ENCODE peak calls at places on chromosomes 6 and 20, in six cellular contexts. One of them, this sample, is unnamed.

GRCh38 chr20:59190509-59190908 is 26.9 kb downstream of the ZNF831 start:
- DNase-seq in activated naive CD4-positive, alpha-beta T cell treated with Interleukin-2 at 50 U/mL for 16 hours: no peak
- DNase-seq in renal cortical epithelial cell: no peak
- DNase-seq in stimulated activated naive CD8-positive, alpha-beta T cell treated with anti-CD3 and anti-CD28 coated beads, Interleukin-15, Interleukin-2, amounts not matched to agents 100 U/mL and 50 U/mL, for 24 hours: no peak
- DNase-seq in NCI-H2029: no peak
- DNase-seq in mesendoderm: no peak
- DNase-seq in this sample: no peak

GRCh38 chr6:71478834-71479541 is 190.4 kb downstream of the OGFRL1 start:
- DNase-seq in activated naive CD4-positive, alpha-beta T cell treated with Interleukin-2 at 50 U/mL for 16 hours: no peak
- DNase-seq in renal cortical epithelial cell: peak; percentile 100
- DNase-seq in stimulated activated naive CD8-positive, alpha-beta T cell treated with anti-CD3 and anti-CD28 coated beads, Interleukin-15, Interleukin-2, amounts not matched to agents 100 U/mL and 50 U/mL, for 24 hours: no peak
- DNase-seq in mesendoderm: peak; percentile 91
- DNase-seq in NCI-H2029: no peak
- DNase-seq in this sample: no peak

GRCh38 chr6:7975764-7976146 is 65.2 kb upstream of the TXNDC5 start:
- DNase-seq in renal cortical epithelial cell: no peak
- DNase-seq in NCI-H2029: no peak
- DNase-seq in activated naive CD4-positive, alpha-beta T cell treated with Interleukin-2 at 50 U/mL for 16 hours: no peak
- DNase-seq in stimulated activated naive CD8-positive, alpha-beta T cell treated with anti-CD3 and anti-CD28 coated beads, Interleukin-15, Interleukin-2, amounts not matched to agents 100 U/mL and 50 U/mL, for 24 hours: no peak
- DNase-seq in mesendoderm: no peak
- DNase-seq in this sample: no peak

GRCh38 chr6:56220078-56220477 is 27.3 kb downstream of the COL21A1 start:
- DNase-seq in activated naive CD4-positive, alpha-beta T cell treated with Interleukin-2 at 50 U/mL for 16 hours: no peak
- DNase-seq in NCI-H2029: no peak
- DNase-seq in stimulated activated naive CD8-positive, alpha-beta T cell treated with anti-CD3 and anti-CD28 coated beads, Interleukin-15, Interleukin-2, amounts not matched to agents 100 U/mL and 50 U/mL, for 24 hours: no peak
- DNase-seq in renal cortical epithelial cell: peak; percentile 61
- DNase-seq in mesendoderm: no peak
- DNase-seq in this sample: no peak

GRCh38 chr6:31068738-31069340 is 43.5 kb downstream of the C6orf15 start:
- DNase-seq in mesendoderm: peak; percentile 92
- DNase-seq in renal cortical epithelial cell: peak; percentile 81
- DNase-seq in activated naive CD4-positive, alpha-beta T cell treated with Interleukin-2 at 50 U/mL for 16 hours: peak; percentile 80
- DNase-seq in NCI-H2029: peak; percentile 71
- DNase-seq in stimulated activated naive CD8-positive, alpha-beta T cell treated with anti-CD3 and anti-CD28 coated beads, Interleukin-15, Interleukin-2, amounts not matched to agents 100 U/mL and 50 U/mL, for 24 hours: peak; percentile 81
- DNase-seq in this sample: peak; percentile 67

GRCh38 chr6:54515013-54515412 is 206.8 kb downstream of the TINAG start:
- DNase-seq in mesendoderm: no peak
- DNase-seq in renal cortical epithelial cell: no peak
- DNase-seq in stimulated activated naive CD8-positive, alpha-beta T cell treated with anti-CD3 and anti-CD28 coated beads, Interleukin-15, Interleukin-2, amounts not matched to agents 100 U/mL and 50 U/mL, for 24 hours: no peak
- DNase-seq in NCI-H2029: no peak
- DNase-seq in activated naive CD4-positive, alpha-beta T cell treated with Interleukin-2 at 50 U/mL for 16 hours: no peak
- DNase-seq in this sample: no peak

GRCh38 chr20:50245561-50246366 is 55.1 kb downstream of the CEBPB start:
- DNase-seq in mesendoderm: no peak
- DNase-seq in NCI-H2029: peak; percentile 16
- DNase-seq in activated naive CD4-positive, alpha-beta T cell treated with Interleukin-2 at 50 U/mL for 16 hours: no peak
- DNase-seq in renal cortical epithelial cell: peak; percentile 56
- DNase-seq in stimulated activated naive CD8-positive, alpha-beta T cell treated with anti-CD3 and anti-CD28 coated beads, Interleukin-15, Interleukin-2, amounts not matched to agents 100 U/mL and 50 U/mL, for 24 hours: no peak
- DNase-seq in this sample: no peak

GRCh38 chr6:1007159-1007558 is 304.7 kb upstream of the FOXQ1 start:
- DNase-seq in NCI-H2029: no peak
- DNase-seq in stimulated activated naive CD8-positive, alpha-beta T cell treated with anti-CD3 and anti-CD28 coated beads, Interleukin-15, Interleukin-2, amounts not matched to agents 100 U/mL and 50 U/mL, for 24 hours: no peak
- DNase-seq in mesendoderm: no peak
- DNase-seq in renal cortical epithelial cell: no peak
- DNase-seq in activated naive CD4-positive, alpha-beta T cell treated with Interleukin-2 at 50 U/mL for 16 hours: no peak
- DNase-seq in this sample: no peak

GRCh38 chr6:63759605-63760004 is 124.0 kb downstream of the PHF3 start:
- DNase-seq in activated naive CD4-positive, alpha-beta T cell treated with Interleukin-2 at 50 U/mL for 16 hours: no peak
- DNase-seq in renal cortical epithelial cell: no peak
- DNase-seq in stimulated activated naive CD8-positive, alpha-beta T cell treated with anti-CD3 and anti-CD28 coated beads, Interleukin-15, Interleukin-2, amounts not matched to agents 100 U/mL and 50 U/mL, for 24 hours: no peak
- DNase-seq in NCI-H2029: no peak
- DNase-seq in mesendoderm: no peak
- DNase-seq in this sample: no peak

GRCh38 chr6:139960676-139961075 is 586.2 kb upstream of the CITED2 start:
- DNase-seq in NCI-H2029: no peak
- DNase-seq in stimulated activated naive CD8-positive, alpha-beta T cell treated with anti-CD3 and anti-CD28 coated beads, Interleukin-15, Interleukin-2, amounts not matched to agents 100 U/mL and 50 U/mL, for 24 hours: no peak
- DNase-seq in mesendoderm: no peak
- DNase-seq in activated naive CD4-positive, alpha-beta T cell treated with Interleukin-2 at 50 U/mL for 16 hours: no peak
- DNase-seq in renal cortical epithelial cell: peak; percentile 67
- DNase-seq in this sample: no peak

GRCh38 chr6:125533710-125534397 is 215.6 kb upstream of the HEY2 start:
- DNase-seq in mesendoderm: peak; percentile 80
- DNase-seq in renal cortical epithelial cell: peak; percentile 28
- DNase-seq in NCI-H2029: peak; percentile 25
- DNase-seq in activated naive CD4-positive, alpha-beta T cell treated with Interleukin-2 at 50 U/mL for 16 hours: no peak
- DNase-seq in stimulated activated naive CD8-positive, alpha-beta T cell treated with anti-CD3 and anti-CD28 coated beads, Interleukin-15, Interleukin-2, amounts not matched to agents 100 U/mL and 50 U/mL, for 24 hours: no peak
- DNase-seq in this sample: no peak

GRCh38 chr6:73314577-73315492 is 39.2 kb downstream of the DPPA5 start:
- DNase-seq in renal cortical epithelial cell: no peak
- DNase-seq in activated naive CD4-positive, alpha-beta T cell treated with Interleukin-2 at 50 U/mL for 16 hours: no peak
- DNase-seq in NCI-H2029: no peak
- DNase-seq in stimulated activated naive CD8-positive, alpha-beta T cell treated with anti-CD3 and anti-CD28 coated beads, Interleukin-15, Interleukin-2, amounts not matched to agents 100 U/mL and 50 U/mL, for 24 hours: peak; percentile 8
- DNase-seq in mesendoderm: no peak
- DNase-seq in this sample: no peak

GRCh38 chr20:32510601-32511357 is 74.4 kb downstream of the NOL4L start:
- DNase-seq in mesendoderm: peak; percentile 50
- DNase-seq in renal cortical epithelial cell: no peak
- DNase-seq in NCI-H2029: no peak
- DNase-seq in activated naive CD4-positive, alpha-beta T cell treated with Interleukin-2 at 50 U/mL for 16 hours: no peak
- DNase-seq in stimulated activated naive CD8-positive, alpha-beta T cell treated with anti-CD3 and anti-CD28 coated beads, Interleukin-15, Interleukin-2, amounts not matched to agents 100 U/mL and 50 U/mL, for 24 hours: peak; percentile 44
- DNase-seq in this sample: no peak

GRCh38 chr6:88584581-88584980 is 378.8 kb downstream of the RNGTT start:
- DNase-seq in renal cortical epithelial cell: no peak
- DNase-seq in activated naive CD4-positive, alpha-beta T cell treated with Interleukin-2 at 50 U/mL for 16 hours: no peak
- DNase-seq in stimulated activated naive CD8-positive, alpha-beta T cell treated with anti-CD3 and anti-CD28 coated beads, Interleukin-15, Interleukin-2, amounts not matched to agents 100 U/mL and 50 U/mL, for 24 hours: no peak
- DNase-seq in NCI-H2029: no peak
- DNase-seq in mesendoderm: no peak
- DNase-seq in this sample: no peak

GRCh38 chr6:40733290-40733689 is 146.1 kb upstream of the LRFN2 start:
- DNase-seq in NCI-H2029: no peak
- DNase-seq in activated naive CD4-positive, alpha-beta T cell treated with Interleukin-2 at 50 U/mL for 16 hours: no peak
- DNase-seq in stimulated activated naive CD8-positive, alpha-beta T cell treated with anti-CD3 and anti-CD28 coated beads, Interleukin-15, Interleukin-2, amounts not matched to agents 100 U/mL and 50 U/mL, for 24 hours: no peak
- DNase-seq in mesendoderm: peak; percentile 68
- DNase-seq in renal cortical epithelial cell: no peak
- DNase-seq in this sample: no peak

This sample was measured in activated CD4-positive, alpha-beta memory T cell treated with anti-CD3 and anti-CD28 coated beads, Interleukin-2, amount 10 ng/mL, durations not matched to agents 7 days and 5 days.